ENCODE peak calls at places on chromosomes 1 and 21, in eight cellular contexts. U is activated T-cell treated with anti-CD3 and anti-CD28 coated beads, Interleukin-2, amount 50 U/mL, for 72 hours; S is stimulated activated CD4-positive, alpha-beta T cell treated with anti-CD3 and anti-CD28 coated beads, TNF-alpha, amount 100 ng/mL, for 1 hour; T is H9; N is central memory CD4-positive, alpha-beta T cell; C is stimulated activated CD8-positive, alpha-beta memory T cell treated with anti-CD3 and anti-CD28 coated beads, Interleukin-2, amount 100 ng/mL, for 48 hours; A is A549; I is mucosa of gallbladder. R is an unnamed sample.

GRCh38 chr1:154775559-154776338 is 94.3 kb downstream of the KCNN3 start:
- DNase-seq in U (no peak), S (no peak), T (no peak), N (no peak), C (no peak), A (no peak), I (no peak), R (no peak)

GRCh38 chr1:24905979-24906720 is 23.9 kb downstream of the RUNX3 start:
- DNase-seq in U (no peak), S (no peak), T (peak; percentile 25), N (no peak), C (no peak), A (no peak), I (no peak), R (no peak)

GRCh38 chr1:216887032-216887431 is 163.8 kb upstream of the ESRRG start:
- DNase-seq in U (no peak), S (no peak), T (no peak), N (no peak), C (no peak), A (no peak), I (no peak), R (no peak)

GRCh38 chr1:58785424-58786058 is 1.7 kb upstream of the JUN start:
- DNase-seq in U (peak; percentile 35), S (peak; percentile 7), T (peak; percentile 71), N (peak; percentile 51), C (peak; percentile 2), A (no peak), I (peak; percentile 65), R (no peak)

GRCh38 chr1:245694476-245695195 is 539.9 kb downstream of the KIF26B start:
- DNase-seq in U (no peak), S (no peak), T (no peak), N (no peak), C (no peak), A (no peak), I (no peak), R (no peak)

GRCh38 chr1:112841825-112842224 is 114.2 kb downstream of the SLC16A1 start:
- DNase-seq in U (no peak), S (no peak), T (no peak), N (no peak), C (no peak), A (no peak), I (no peak), R (no peak)

GRCh38 chr21:33116669-33117267 is 46.8 kb downstream of the OLIG1 start:
- DNase-seq in U (no peak), S (no peak), T (no peak), N (peak; percentile 23), C (no peak), A (no peak), I (no peak), R (no peak)

GRCh38 chr1:31705080-31705866 is 1.5 kb upstream of the COL16A1 start:
- DNase-seq in U (peak; percentile 88), S (peak; percentile 39), T (peak; percentile 81), N (peak; percentile 42), C (peak; percentile 79), A (peak; percentile 41), I (peak; percentile 41), R (peak; percentile 87)

GRCh38 chr1:198212126-198212525 is 55.3 kb downstream of the NEK7 start:
- DNase-seq in U (no peak), S (no peak), T (no peak), N (no peak), C (no peak), A (no peak), I (no peak), R (no peak)

GRCh38 chr1:20727746-20728316 is 4.7 kb downstream of the SH2D5 start:
- DNase-seq in U (no peak), S (no peak), T (peak; percentile 75), N (no peak), C (no peak), A (no peak), I (no peak), R (no peak)

GRCh38 chr21:31530364-31530763 is 129.1 kb upstream of the SOD1 start:
- DNase-seq in U (no peak), S (no peak), T (no peak), N (no peak), C (no peak), A (no peak), I (no peak), R (no peak)

GRCh38 chr1:225844236-225845061 is 34.5 kb downstream of the EPHX1 start:
- DNase-seq in U (no peak), S (no peak), T (peak; percentile 29), N (no peak), C (no peak), A (no peak), I (no peak), R (no peak)

GRCh38 chr21:33434770-33435360 is 31.7 kb downstream of the IFNGR2 start:
- DNase-seq in U (peak; percentile 45), S (no peak), T (no peak), N (no peak), C (no peak), A (no peak), I (no peak), R (peak; percentile 93)

GRCh38 chr1:21261551-21262281 is 28.5 kb downstream of the ECE1 start:
- DNase-seq in U (peak; percentile 48), S (no peak), T (peak; percentile 48), N (no peak), C (no peak), A (peak; percentile 94), I (peak; percentile 72), R (peak; percentile 100)

GRCh38 chr21:38136201-38136600 is 120.6 kb upstream of the KCNJ15 start:
- DNase-seq in U (no peak), S (no peak), T (no peak), N (no peak), C (no peak), A (peak; percentile 56), I (no peak), R (no peak)

GRCh38 chr21:14900058-14900457 is 164.7 kb downstream of the NRIP1 start:
- DNase-seq in U (no peak), S (no peak), T (no peak), N (no peak), C (no peak), A (no peak), I (no peak), R (no peak)

GRCh38 chr1:57536749-57537423 is 113.0 kb upstream of the DAB1 start:
- DNase-seq in U (no peak), S (no peak), T (no peak), N (no peak), C (no peak), A (no peak), I (no peak), R (no peak)

GRCh38 chr1:39754026-39754569 is 15.4 kb downstream of the PPIE start:
- DNase-seq in U (no peak), S (no peak), T (peak; percentile 1), N (no peak), C (no peak), A (no peak), I (no peak), R (no peak)

GRCh38 chr1:193417420-193417819 is 231.0 kb upstream of the B3GALT2 start:
- DNase-seq in U (no peak), S (no peak), T (no peak), N (peak; percentile 18), C (no peak), A (peak; percentile 11), I (no peak), R (peak; percentile 60)

GRCh38 chr1:234186037-234186688 is 187.1 kb upstream of the COA6 start:
- DNase-seq in U (peak; percentile 48), S (no peak), T (no peak), N (no peak), C (no peak), A (peak; percentile 86), I (no peak), R (no peak)

GRCh38 chr21:25953196-25953595 is 217.4 kb downstream of the APP start:
- DNase-seq in U (no peak), S (no peak), T (no peak), N (no peak), C (no peak), A (no peak), I (no peak), R (no peak)

GRCh38 chr1:2554621-2555387 is 1.4 kb upstream of the TNFRSF14 start:
- DNase-seq in U (peak; percentile 51), S (peak; percentile 41), T (no peak), N (peak; percentile 44), C (peak; percentile 32), A (no peak), I (peak; percentile 33), R (no peak)

GRCh38 chr1:54558434-54559030 is 10.5 kb downstream of the ACOT11 start:
- DNase-seq in U (no peak), S (no peak), T (no peak), N (no peak), C (no peak), A (no peak), I (no peak), R (peak; percentile 9)

GRCh38 chr1:229461032-229461668 is 27.3 kb upstream of the ACTA1 start:
- DNase-seq in U (no peak), S (no peak), T (no peak), N (no peak), C (no peak), A (no peak), I (no peak), R (no peak)

GRCh38 chr1:7564097-7564496 is 207.0 kb upstream of the VAMP3 start:
- DNase-seq in U (no peak), S (no peak), T (no peak), N (no peak), C (no peak), A (no peak), I (no peak), R (no peak)

GRCh38 chr1:33960496-33960895 is 96.6 kb downstream of the HMGB4 start:
- DNase-seq in U (no peak), S (no peak), T (no peak), N (no peak), C (no peak), A (no peak), I (no peak), R (no peak)

GRCh38 chr1:92291372-92291999 is 7.3 kb downstream of the GLMN start:
- DNase-seq in U (no peak), S (no peak), T (no peak), N (peak; percentile 2), C (no peak), A (peak; percentile 57), I (peak; percentile 16), R (peak; percentile 73)

GRCh38 chr1:240350910-240351331 is 259.2 kb downstream of the FMN2 start:
- DNase-seq in U (no peak), S (no peak), T (no peak), N (no peak), C (no peak), A (peak; percentile 14), I (no peak), R (peak; percentile 57)

GRCh38 chr1:26814377-26814776 is 12.1 kb upstream of the ZDHHC18 start:
- DNase-seq in U (no peak), S (no peak), T (no peak), N (no peak), C (no peak), A (no peak), I (no peak), R (no peak)

GRCh38 chr1:110092991-110093390 is 19.3 kb upstream of the UBL4B start:
- DNase-seq in U (no peak), S (no peak), T (no peak), N (no peak), C (no peak), A (no peak), I (no peak), R (no peak)

GRCh38 chr1:64469977-64470669 is at the start of gene CACHD1:
- DNase-seq in U (peak; percentile 66), S (peak; percentile 57), T (peak; percentile 82), N (peak; percentile 17), C (peak; percentile 66), A (peak; percentile 69), I (peak; percentile 61), R (peak; percentile 82)

GRCh38 chr21:42255825-42256224 is 36.9 kb downstream of the ABCG1 start:
- DNase-seq in U (no peak), S (no peak), T (no peak), N (no peak), C (no peak), A (no peak), I (no peak), R (no peak)

GRCh38 chr1:172135076-172135672 is 285.3 kb upstream of the C1orf105 start:
- DNase-seq in U (peak; percentile 14), S (no peak), T (no peak), N (peak; percentile 16), C (no peak), A (peak; percentile 37), I (peak; percentile 15), R (peak; percentile 32)

GRCh38 chr1:166164995-166165660 is 1.7 kb downstream of the FAM78B start:
- DNase-seq in U (peak; percentile 42), S (no peak), T (peak; percentile 78), N (no peak), C (no peak), A (peak; percentile 69), I (peak; percentile 25), R (peak; percentile 50)

R was measured in mesenchymal stem cell.